ENCODE peak calls at places on chromosomes 2 and 18, in six cellular contexts. U is kidney, A is anterior cingulate cortex, H is A172, R is neural progenitor cell, V is NCI-H2107. Q is an unnamed sample.

GRCh38 chr2:29700560-29700959 is 220.8 kb downstream of the ALK start:
- DNase-seq in U (no peak), A (no peak), H (peak), R (no peak), V (no peak), Q (no peak)

GRCh38 chr2:74742486-74742885 is 88.4 kb downstream of the SEMA4F start:
- DNase-seq in U (no peak), A (no peak), H (no peak), R (no peak), V (no peak), Q (no peak)

GRCh38 chr2:170088776-170089175 is 89.2 kb upstream of the MYO3B start:
- DNase-seq in U (no peak), A (peak), H (no peak), R (no peak), V (no peak), Q (no peak)

GRCh38 chr18:42545825-42546224 is 569.7 kb downstream of the RIT2 start:
- DNase-seq in U (no peak), A (no peak), H (peak), R (no peak), V (no peak), Q (no peak)

GRCh38 chr18:80231151-80231550 is 16.2 kb downstream of the PARD6G start:
- DNase-seq in U (no peak), A (no peak), H (no peak), R (no peak), V (no peak), Q (no peak)

GRCh38 chr18:7876354-7876753 is 309.2 kb downstream of the PTPRM start:
- DNase-seq in U (no peak), A (no peak), H (no peak), R (no peak), V (no peak), Q (no peak)

GRCh38 chr2:235724964-235725603 is 231.2 kb downstream of the AGAP1 start:
- DNase-seq in U (no peak), A (peak), H (no peak), R (no peak), V (no peak), Q (no peak)

GRCh38 chr2:184312970-184313369 is 285.4 kb upstream of the ZNF804A start:
- DNase-seq in U (no peak), A (no peak), H (no peak), R (no peak), V (no peak), Q (no peak)

GRCh38 chr2:168685619-168686453 is 116.6 kb upstream of the NOSTRIN start:
- DNase-seq in U (no peak), A (no peak), H (no peak), R (no peak), V (peak), Q (no peak)

GRCh38 chr2:42252464-42252863 is 83.3 kb downstream of the EML4 start:
- DNase-seq in U (no peak), A (no peak), H (no peak), R (peak), V (no peak), Q (no peak)

GRCh38 chr2:71943238-71944182 is 204.2 kb downstream of the CYP26B1 start:
- DNase-seq in U (peak), A (no peak), H (no peak), R (no peak), V (no peak), Q (no peak)

GRCh38 chr2:105381119-105381668 is 17.7 kb downstream of the FHL2 start:
- DNase-seq in U (no peak), A (no peak), H (no peak), R (no peak), V (no peak), Q (no peak)

GRCh38 chr2:166127217-166128155 is at the start of gene SCN1A:
- DNase-seq in U (no peak), A (peak), H (peak), R (peak), V (no peak), Q (peak)

GRCh38 chr2:204967199-204967995 is 422.1 kb downstream of the PARD3B start:
- DNase-seq in U (no peak), A (no peak), H (no peak), R (no peak), V (no peak), Q (no peak)

GRCh38 chr18:21741511-21742322 is 1.1 kb downstream of the MIB1 start:
- DNase-seq in U (peak), A (peak), H (no peak), R (no peak), V (no peak), Q (peak)

GRCh38 chr2:200619275-200619674 is 33.5 kb downstream of the AOX1 start:
- DNase-seq in U (no peak), A (no peak), H (no peak), R (no peak), V (no peak), Q (no peak)

GRCh38 chr2:38377501-38378258 is 607 bp upstream of the ATL2 start:
- DNase-seq in U (no peak), A (no peak), H (peak), R (no peak), V (peak), Q (peak)

GRCh38 chr2:2846379-2847130 is 515.5 kb upstream of the MYT1L start:
- DNase-seq in U (peak), A (peak), H (no peak), R (no peak), V (peak), Q (no peak)

GRCh38 chr2:235521844-235522243 is 28.0 kb downstream of the AGAP1 start:
- DNase-seq in U (no peak), A (no peak), H (no peak), R (no peak), V (peak), Q (no peak)

GRCh38 chr2:231176061-231176460 is 22.4 kb upstream of the ARMC9 start:
- DNase-seq in U (no peak), A (no peak), H (no peak), R (no peak), V (no peak), Q (no peak)

GRCh38 chr2:72092099-72092498 is 55.6 kb downstream of the CYP26B1 start:
- DNase-seq in U (no peak), A (no peak), H (no peak), R (no peak), V (no peak), Q (no peak)

GRCh38 chr2:35503738-35504160 is 851.8 kb upstream of the CRIM1 start:
- DNase-seq in U (no peak), A (no peak), H (peak), R (no peak), V (no peak), Q (no peak)

GRCh38 chr18:3340015-3340681 is 78.2 kb downstream of the MYL12B start:
- DNase-seq in U (no peak), A (no peak), H (peak), R (no peak), V (no peak), Q (no peak)

GRCh38 chr18:63090334-63090733 is 229.2 kb downstream of the BCL2 start:
- DNase-seq in U (no peak), A (no peak), H (no peak), R (no peak), V (no peak), Q (no peak)

GRCh38 chr2:211877061-211877460 is 661.5 kb downstream of the ERBB4 start:
- DNase-seq in U (no peak), A (no peak), H (no peak), R (no peak), V (no peak), Q (no peak)

GRCh38 chr18:43931439-43931838 is 654.1 kb upstream of the SYT4 start:
- DNase-seq in U (no peak), A (no peak), H (no peak), R (no peak), V (no peak), Q (no peak)

GRCh38 chr2:27710640-27711430 is 47.1 kb downstream of the SLC4A1AP start:
- DNase-seq in U (no peak), A (no peak), H (no peak), R (no peak), V (no peak), Q (no peak)

GRCh38 chr18:63523660-63524059 is 18.5 kb upstream of the SERPINB12 start:
- DNase-seq in U (no peak), A (no peak), H (no peak), R (no peak), V (no peak), Q (peak)

GRCh38 chr2:1817256-1818127 is 73.2 kb upstream of the PXDN start:
- DNase-seq in U (peak), A (peak), H (peak), R (peak), V (no peak), Q (peak)

GRCh38 chr2:214469728-214470127 is 58.9 kb downstream of the VWC2L start:
- DNase-seq in U (no peak), A (no peak), H (no peak), R (no peak), V (no peak), Q (no peak)

GRCh38 chr2:188610827-188611226 is 319.2 kb downstream of the GULP1 start:
- DNase-seq in U (no peak), A (no peak), H (no peak), R (no peak), V (no peak), Q (no peak)

GRCh38 chr2:7812231-7812995 is 869.4 kb upstream of the ID2 start:
- DNase-seq in U (no peak), A (no peak), H (peak), R (no peak), V (no peak), Q (no peak)

GRCh38 chr2:119592436-119592835 is 48.2 kb downstream of the CFAP221 start:
- DNase-seq in U (no peak), A (no peak), H (no peak), R (peak), V (no peak), Q (no peak)

GRCh38 chr2:64204006-64204632 is 59.9 kb upstream of the PELI1 start:
- DNase-seq in U (no peak), A (peak), H (peak), R (no peak), V (no peak), Q (peak)

Q was measured in GM23338.